ENCODE peak calls at places on chromosomes 6 and 20, in eight cellular contexts. B, M, C, Q, J, F, P and O are unnamed samples. For H3K9me3, the result is how much of the 10 kb centered on the place peaks cover.

GRCh38 chr20:30376767-30377658 is 880.5 kb upstream of the DEFB115 start:
- DNase-seq in F (peak), P (peak), C (peak), J (peak), Q (peak), M (peak), B (peak), O (peak)

GRCh38 chr6:137811121-137811911 is 55.7 kb upstream of the TNFAIP3 start:
- DNase-seq in Q (peak), J (peak), M (peak), P (peak), F (peak), B (peak), C (peak), O (peak)

GRCh38 chr20:33083544-33084340 is 4.3 kb downstream of the BPIFB4 start:
- DNase-seq in B (no peak), Q (no peak), P (no peak), J (no peak), F (no peak), C (no peak), M (no peak), O (no peak)

GRCh38 chr6:129795261-129795660 is 65.9 kb downstream of the TMEM244 start:
- DNase-seq in J (no peak), B (no peak), F (no peak), C (no peak), Q (no peak), P (no peak), M (no peak), O (no peak)

GRCh38 chr6:170091639-170092579 is 199.0 kb downstream of the DLL1 start:
- DNase-seq in P (peak), F (no peak), C (no peak), B (no peak), M (no peak), J (no peak), Q (no peak), O (no peak)

GRCh38 chr20:38843346-38843745 is 37.8 kb downstream of the PPP1R16B start:
- DNase-seq in C (no peak), B (no peak), M (no peak), F (no peak), J (no peak), P (no peak), Q (no peak), O (no peak)

GRCh38 chr6:158770948-158771347 is 48.2 kb downstream of the EZR start:
- DNase-seq in B (peak), Q (no peak), M (no peak), P (no peak), C (no peak), F (peak), J (no peak), O (no peak)

GRCh38 chr20:32773214-32773613 is 11.0 kb downstream of the DNMT3B start:
- DNase-seq in B (no peak), M (no peak), C (no peak), F (no peak), P (no peak), J (no peak), Q (no peak), O (no peak)

GRCh38 chr6:167119680-167120556 is 3.0 kb upstream of the CCR6 start:
- DNase-seq in J (no peak), B (no peak), Q (no peak), F (no peak), P (no peak), C (no peak), M (peak), O (no peak)

GRCh38 chr6:14824835-14825223 is 421.0 kb upstream of the JARID2 start:
- DNase-seq in J (no peak), M (no peak), P (no peak), C (no peak), Q (no peak), B (no peak), F (no peak), O (no peak)

GRCh38 chr6:137744877-137745276 is 122.2 kb upstream of the TNFAIP3 start:
- DNase-seq in J (no peak), F (no peak), C (no peak), M (no peak), P (no peak), Q (no peak), B (no peak), O (no peak)

GRCh38 chr6:166952122-166952521 is 4.2 kb downstream of the RNASET2 start:
- DNase-seq in Q (no peak), P (no peak), F (no peak), B (no peak), C (no peak), J (no peak), M (no peak), O (no peak)

GRCh38 chr20:20755674-20756319 is 43.4 kb upstream of the RALGAPA2 start:
- DNase-seq in B (no peak), C (no peak), P (no peak), F (no peak), J (no peak), Q (no peak), M (no peak), O (no peak)

GRCh38 chr6:94071835-94072234 is 652.5 kb upstream of the EPHA7 start:
- DNase-seq in J (no peak), B (no peak), F (no peak), Q (no peak), P (no peak), C (peak), M (no peak), O (peak)

GRCh38 chr20:25233016-25233772 is 14.7 kb upstream of the PYGB start:
- DNase-seq in Q (peak), M (peak), P (no peak), J (peak), C (peak), B (peak), F (peak), O (peak)

GRCh38 chr20:53698321-53698978 is 104.8 kb upstream of the ZNF217 start:
- DNase-seq in M (no peak), F (no peak), B (no peak), C (no peak), P (no peak), J (no peak), Q (no peak), O (no peak)

GRCh38 chr20:10332656-10333421 is 101.2 kb downstream of the MKKS start:
- DNase-seq in Q (no peak), M (no peak), B (peak), J (peak), C (no peak), F (no peak), P (no peak), O (no peak)

GRCh38 chr6:16326531-16326930 is 88.1 kb downstream of the GMPR start:
- DNase-seq in Q (no peak), F (no peak), P (no peak), B (no peak), M (no peak), J (no peak), C (no peak), O (no peak)

DNA sequence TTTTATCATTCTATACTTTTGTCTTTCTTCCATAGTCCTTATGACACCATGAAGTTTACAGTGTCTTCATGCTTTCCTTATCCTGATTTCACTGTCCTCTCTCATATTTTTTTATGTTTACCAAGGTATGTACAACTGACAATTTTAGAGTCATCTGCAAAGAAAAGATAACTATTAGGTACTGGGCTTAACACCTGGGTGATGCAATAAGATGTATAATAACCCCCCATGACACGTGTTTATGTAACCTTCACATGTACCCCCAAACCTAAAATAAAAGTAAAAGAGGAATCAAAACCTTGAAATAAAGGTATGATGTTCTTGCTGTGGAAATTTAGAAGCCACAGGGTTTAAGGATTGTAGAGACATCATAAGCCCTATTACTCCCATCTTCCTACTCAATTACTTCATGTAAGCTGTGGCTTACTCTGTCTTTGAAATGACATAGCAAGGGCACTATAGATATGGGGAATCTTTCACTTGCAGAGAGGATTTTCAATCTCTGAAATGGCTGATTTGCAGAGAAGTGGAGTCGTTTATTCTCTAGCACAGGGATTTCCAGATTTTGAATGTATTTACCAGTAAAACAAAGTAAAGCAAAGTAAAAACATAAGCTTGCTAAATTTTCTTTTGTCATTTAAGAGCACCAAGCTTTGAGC is 18.9 kb downstream of the OR2W1 start:
- DNase-seq in M (no peak), J (no peak), F (no peak), B (no peak), P (no peak), Q (no peak), C (no peak), O (no peak)
- H3K9me3 ChIP-seq in M (under half), J (under half), F (under half), B (under half), P (under half), Q (under half), C (under half), O (under half)

DNA sequence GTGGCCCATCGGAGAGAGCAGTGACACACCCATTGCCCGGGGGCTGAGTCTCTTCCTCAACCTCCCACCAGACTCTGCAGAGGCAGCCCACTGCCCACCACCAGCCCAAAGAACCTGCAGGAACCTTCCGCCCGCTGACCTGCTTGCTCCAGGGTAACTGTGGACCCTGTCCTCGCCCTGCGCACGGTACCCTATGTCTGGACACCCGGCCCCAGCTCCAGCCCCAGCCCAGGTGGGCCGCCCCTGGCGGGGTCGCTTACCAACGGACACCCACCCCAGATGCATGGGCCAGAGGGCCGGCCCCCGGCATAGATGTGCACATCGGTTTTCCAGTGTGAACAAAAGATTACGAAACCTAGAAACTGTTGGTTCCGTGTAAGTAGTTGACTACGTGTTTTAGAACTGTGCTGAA is 118.2 kb downstream of the JPH2 start:
- DNase-seq in P (no peak), M (no peak), C (no peak), Q (no peak), F (no peak), B (no peak), J (no peak), O (no peak)
- H3K27ac ChIP-seq in P (no peak), M (peak), C (no peak), Q (no peak), F (no peak), B (no peak), J (no peak), O (no peak)

GRCh38 chr6:109059148-109059547 is 35.5 kb downstream of the SESN1 start:
- DNase-seq in P (no peak), Q (no peak), M (no peak), B (peak), F (no peak), C (no peak), J (peak), O (peak)

GRCh38 chr6:109060585-109060984 is 34.1 kb downstream of the SESN1 start:
- DNase-seq in P (no peak), B (peak), J (no peak), C (no peak), M (no peak), Q (no peak), F (no peak), O (no peak)

GRCh38 chr6:109062216-109062615 is 32.4 kb downstream of the SESN1 start:
- DNase-seq in B (no peak), J (no peak), C (no peak), Q (no peak), P (no peak), M (no peak), F (no peak), O (no peak)

GRCh38 chr6:109058620-109059019 is 36.0 kb downstream of the SESN1 start:
- DNase-seq in M (no peak), J (no peak), Q (no peak), B (no peak), P (no peak), C (no peak), F (no peak), O (no peak)

GRCh38 chr6:109059591-109060021 is 35.0 kb downstream of the SESN1 start:
- DNase-seq in Q (no peak), M (no peak), F (no peak), P (no peak), C (peak), B (peak), J (peak), O (peak)
- TF ChIP-seq CTCF in Q (no peak), M (peak), F (peak), P (peak), C (peak), B (no peak), J (no peak), O (peak)

GRCh38 chr20:62080249-62080993 is 14.7 kb upstream of the TAF4 start:
- DNase-seq in B (no peak), P (peak), M (no peak), C (no peak), J (no peak), Q (no peak), F (no peak), O (no peak)

GRCh38 chr20:62083312-62083711 is 17.6 kb upstream of the TAF4 start:
- DNase-seq in C (no peak), B (no peak), F (no peak), Q (no peak), P (no peak), J (no peak), M (no peak), O (no peak)

GRCh38 chr20:62073323-62073722 is 7.6 kb upstream of the TAF4 start:
- DNase-seq in Q (no peak), C (no peak), J (no peak), B (no peak), F (no peak), P (no peak), M (no peak), O (no peak)

GRCh38 chr20:62079166-62079565 is 13.5 kb upstream of the TAF4 start:
- DNase-seq in Q (no peak), C (no peak), B (no peak), P (no peak), M (no peak), F (no peak), J (no peak), O (no peak)
- H3K9me3 ChIP-seq in Q (under half), C (under half), B (under half), P (under half), M (under half), F (under half), J (under half), O (under half)

GRCh38 chr6:132511836-132512230 is 1.1 kb downstream of the STX7 start:
- DNase-seq in Q (no peak), J (no peak), M (no peak), C (no peak), P (no peak), B (no peak), F (no peak), O (no peak)

GRCh38 chr6:132515386-132515785 is 2.5 kb upstream of the STX7 start:
- DNase-seq in P (no peak), C (no peak), Q (no peak), F (no peak), B (peak), M (no peak), J (no peak), O (no peak)

GRCh38 chr6:132512342-132512637 is 626 bp downstream of the STX7 start:
- DNase-seq in B (no peak), F (no peak), C (no peak), Q (no peak), M (no peak), J (no peak), P (no peak), O (no peak)

GRCh38 chr6:132512638-132513632 is at the start of gene STX7:
- DNase-seq in B (peak), J (peak), C (peak), Q (peak), F (peak), P (peak), M (peak), O (peak)

GRCh38 chr6:132513821-132514545 is 1.1 kb upstream of the STX7 start:
- DNase-seq in M (no peak), F (no peak), B (peak), C (no peak), Q (no peak), J (no peak), P (no peak), O (no peak)
- H3K27ac ChIP-seq in M (peak), F (no peak), B (no peak), C (peak), Q (no peak), J (no peak), P (no peak), O (no peak)

GRCh38 chr6:162698440-162698839 is 29.1 kb downstream of the PRKN start:
- DNase-seq in F (no peak), P (no peak), M (no peak), J (no peak), Q (no peak), B (no peak), C (no peak), O (no peak)

GRCh38 chr6:162704001-162704400 is 23.6 kb downstream of the PRKN start:
- DNase-seq in P (no peak), Q (no peak), M (no peak), F (no peak), J (no peak), B (no peak), C (no peak), O (no peak)

GRCh38 chr6:162701551-162701950 is 26.0 kb downstream of the PRKN start:
- DNase-seq in B (no peak), Q (no peak), P (no peak), C (no peak), F (no peak), J (no peak), M (no peak), O (no peak)

GRCh38 chr6:162699961-162700360 is 27.6 kb downstream of the PRKN start:
- DNase-seq in Q (no peak), F (no peak), B (no peak), M (no peak), J (no peak), P (no peak), C (no peak), O (no peak)

DNA sequence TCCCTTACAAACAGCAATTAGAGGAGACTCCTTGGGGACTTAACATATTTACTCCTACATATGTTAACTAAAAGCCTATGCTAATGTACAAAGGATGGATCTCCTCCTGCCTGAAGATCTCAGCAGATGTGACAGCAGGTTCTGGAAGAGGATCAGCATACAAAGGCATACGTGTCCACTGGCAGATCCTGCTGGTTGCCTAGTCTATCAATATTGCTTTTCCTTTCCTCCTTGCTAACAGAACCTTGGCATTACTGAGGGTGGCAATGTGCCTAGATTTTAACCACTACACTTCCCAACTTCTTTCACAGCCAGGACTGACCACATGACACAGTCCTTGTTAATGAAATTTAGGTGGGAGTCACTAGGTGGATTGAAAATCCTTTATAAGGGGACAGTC is 29.6 kb downstream of the PRKN start:
- DNase-seq in C (no peak), F (no peak), M (no peak), Q (no peak), B (no peak), P (no peak), J (no peak), O (no peak)
- TF ChIP-seq CTCF in C (no peak), F (no peak), M (no peak), Q (no peak), B (no peak), P (no peak), J (no peak), O (no peak)

GRCh38 chr20:49279677-49280462 is 2.0 kb upstream of the ZNFX1 start:
- DNase-seq in P (no peak), B (no peak), M (no peak), C (no peak), F (no peak), J (no peak), Q (no peak), O (no peak)

GRCh38 chr20:49278817-49279676 is 1.2 kb upstream of the ZNFX1 start:
- DNase-seq in M (peak), F (no peak), B (no peak), P (peak), J (no peak), Q (peak), C (no peak), O (no peak)

GRCh38 chr20:49281913-49282467 is 4.1 kb upstream of the ZNFX1 start:
- DNase-seq in P (no peak), M (no peak), Q (no peak), C (no peak), F (no peak), B (no peak), J (no peak), O (no peak)

GRCh38 chr20:49281059-49281912 is 3.4 kb upstream of the ZNFX1 start:
- DNase-seq in F (no peak), M (no peak), Q (no peak), J (no peak), C (peak), P (no peak), B (peak), O (peak)

DNA sequence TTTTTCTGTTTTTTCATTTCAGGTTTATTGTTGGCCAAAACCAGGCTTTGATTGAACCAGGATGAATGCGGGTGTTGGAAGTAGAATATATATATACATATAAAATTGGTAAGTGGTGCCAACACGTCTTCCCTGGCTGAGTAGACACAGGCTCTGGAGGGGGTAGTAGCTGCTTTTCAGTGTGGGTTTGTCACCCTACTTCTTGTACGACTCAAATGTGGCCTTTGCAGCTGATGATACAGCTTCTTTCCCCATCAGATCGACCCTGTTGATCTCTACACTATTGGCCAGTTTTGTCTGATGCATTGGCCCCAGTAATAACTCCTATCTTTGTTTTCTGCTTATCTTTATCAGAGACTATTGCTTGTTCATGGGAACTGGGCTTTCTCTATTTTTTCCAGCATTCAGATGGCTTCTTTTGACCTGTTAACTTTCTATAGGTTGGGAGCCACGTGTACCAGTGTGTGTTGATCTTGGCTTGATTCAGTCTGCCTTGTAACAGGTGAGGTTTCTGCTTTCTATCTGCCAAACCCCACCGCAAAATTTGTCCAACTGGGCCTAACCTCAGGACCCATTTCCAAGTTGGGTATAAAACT is 2.7 kb upstream of the ZNFX1 start:
- DNase-seq in M (no peak), B (no peak), P (no peak), C (no peak), Q (no peak), J (no peak), F (no peak), O (no peak)
- H3K9me3 ChIP-seq in M (under half), B (under half), P (under half), C (under half), Q (under half), J (under half), F (under half), O (under half)

DNA sequence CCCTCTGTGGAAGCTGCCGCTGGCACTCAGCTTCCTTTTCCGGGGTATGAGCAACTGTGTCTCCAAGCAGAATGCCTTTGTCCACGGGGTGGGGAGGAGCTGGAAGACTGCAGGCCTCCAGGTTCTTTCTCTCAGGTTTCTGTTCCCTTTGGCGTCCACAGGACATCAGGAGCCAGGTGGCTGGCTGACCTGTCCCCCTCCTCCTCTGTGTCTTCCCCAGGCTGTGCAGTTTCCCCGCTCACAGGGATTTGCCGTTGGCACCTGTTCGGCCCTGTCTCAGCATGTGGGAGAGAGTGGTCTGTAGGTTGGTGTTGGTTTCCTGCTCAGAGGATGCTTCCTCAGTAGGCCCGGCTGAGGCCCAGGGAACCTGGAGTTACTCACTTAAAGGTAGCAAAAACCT is 43.5 kb downstream of the CDS2 start:
- DNase-seq in F (no peak), B (no peak), C (no peak), M (no peak), Q (no peak), P (no peak), J (no peak), O (no peak)
- H3K27ac ChIP-seq in F (peak), B (no peak), C (no peak), M (no peak), Q (no peak), P (peak), J (no peak), O (peak)